ENCODE peak calls at places on chromosome 16, in four cellular contexts. J is suprapubic skin, E is ovary, M is tibial artery. F is an unnamed sample.

GRCh38 chr16:74767749-74768148 is 6.9 kb downstream of the FA2H start:
- DNase-seq in J (no peak), E (no peak), M (no peak), F (no peak)

GRCh38 chr16:2194852-2195315 is 1.5 kb downstream of the CASKIN1 start:
- DNase-seq in J (no peak), E (no peak), M (no peak), F (peak)

GRCh38 chr16:68629315-68629900 is 15.7 kb upstream of the CDH3 start:
- DNase-seq in J (no peak), E (no peak), M (no peak), F (no peak)

GRCh38 chr16:48194828-48195566 is 39.2 kb upstream of the ABCC12 start:
- DNase-seq in J (no peak), E (no peak), M (peak), F (no peak)

GRCh38 chr16:88118376-88118775 is 167.1 kb downstream of the BANP start:
- DNase-seq in J (no peak), E (no peak), M (no peak), F (no peak)

GRCh38 chr16:31568577-31569359 is 41.1 kb downstream of the AHSP start:
- DNase-seq in J (no peak), E (no peak), M (no peak), F (peak)

GRCh38 chr16:80723981-80724380 is 80.4 kb downstream of the CDYL2 start:
- DNase-seq in J (no peak), E (no peak), M (no peak), F (no peak)

GRCh38 chr16:26988186-26988585 is 78.5 kb upstream of the C16orf82 start:
- DNase-seq in J (no peak), E (no peak), M (no peak), F (no peak)

GRCh38 chr16:70696952-70697600 is 11.2 kb upstream of the MTSS2 start:
- DNase-seq in J (no peak), E (no peak), M (peak), F (no peak)

GRCh38 chr16:81483064-81483969 is 38.7 kb downstream of the CMIP start:
- DNase-seq in J (no peak), E (no peak), M (no peak), F (no peak)

GRCh38 chr16:6081320-6081976 is 983.9 kb upstream of the EEF2KMT start:
- DNase-seq in J (no peak), E (no peak), M (no peak), F (peak)

GRCh38 chr16:80526418-80527061 is 14.3 kb upstream of the DYNLRB2 start:
- DNase-seq in J (no peak), E (peak), M (no peak), F (peak)

GRCh38 chr16:47699090-47699489 is 238.0 kb downstream of the PHKB start:
- DNase-seq in J (no peak), E (no peak), M (no peak), F (no peak)

GRCh38 chr16:67411339-67411738 is 4.9 kb downstream of the ZDHHC1 start:
- DNase-seq in J (no peak), E (no peak), M (no peak), F (no peak)

GRCh38 chr16:3152273-3153076 is 17.6 kb downstream of the ZNF213 start:
- DNase-seq in J (peak), E (peak), M (peak), F (peak)

GRCh38 chr16:526181-527014 is 1.1 kb upstream of the CAPN15 start:
- DNase-seq in J (no peak), E (peak), M (peak), F (peak)

GRCh38 chr16:4639899-4640509 is 15.4 kb downstream of the MGRN1 start:
- DNase-seq in J (no peak), E (no peak), M (no peak), F (no peak)

GRCh38 chr16:28836761-28837064 is 9.4 kb downstream of the TUFM start:
- DNase-seq in J (no peak), E (no peak), M (no peak), F (no peak)

GRCh38 chr16:78142784-78143183 is 43.3 kb downstream of the WWOX start:
- DNase-seq in J (no peak), E (no peak), M (no peak), F (no peak)

GRCh38 chr16:27225536-27226360 is 22.4 kb downstream of the KDM8 start:
- DNase-seq in J (no peak), E (peak), M (no peak), F (no peak)

GRCh38 chr16:89793955-89794354 is 22.5 kb downstream of the FANCA start:
- DNase-seq in J (no peak), E (no peak), M (no peak), F (no peak)

GRCh38 chr16:30526137-30526822 is at the start of gene ZNF768:
- DNase-seq in J (peak), E (peak), M (no peak), F (peak)

GRCh38 chr16:50585331-50585776 is 37.2 kb downstream of the NKD1 start:
- DNase-seq in J (peak), E (peak), M (peak), F (peak)

GRCh38 chr16:67246081-67246944 is 968 bp downstream of the FHOD1 start:
- DNase-seq in J (peak), E (peak), M (peak), F (peak)

GRCh38 chr16:49463529-49463928 is 89.9 kb downstream of the C16orf78 start:
- DNase-seq in J (peak), E (no peak), M (peak), F (no peak)

GRCh38 chr16:85659805-85660511 is 28.8 kb downstream of the GINS2 start:
- DNase-seq in J (peak), E (peak), M (peak), F (peak)

GRCh38 chr16:867421-868385 is 67.2 kb upstream of the GNG13 start:
- DNase-seq in J (no peak), E (peak), M (no peak), F (no peak)

GRCh38 chr16:70717817-70718216 is 32.0 kb upstream of the MTSS2 start:
- DNase-seq in J (no peak), E (no peak), M (no peak), F (no peak)

GRCh38 chr16:66261826-66262225 is 104.7 kb upstream of the CDH5 start:
- DNase-seq in J (no peak), E (no peak), M (no peak), F (no peak)

GRCh38 chr16:85362443-85362842 is 250.2 kb upstream of the CIBAR2 start:
- DNase-seq in J (no peak), E (no peak), M (no peak), F (no peak)

GRCh38 chr16:86156155-86156554 is 257.2 kb downstream of the IRF8 start:
- DNase-seq in J (no peak), E (no peak), M (no peak), F (no peak)

GRCh38 chr16:1151424-1152122 is 1.3 kb upstream of the CACNA1H start:
- DNase-seq in J (no peak), E (peak), M (no peak), F (no peak)

GRCh38 chr16:4257646-4258556 is 14.9 kb downstream of the TFAP4 start:
- DNase-seq in J (no peak), E (peak), M (no peak), F (peak)

GRCh38 chr16:68737730-68738590 is 868 bp downstream of the CDH1 start:
- DNase-seq in J (no peak), E (peak), M (no peak), F (peak)

GRCh38 chr16:70789231-70789926 is 11.6 kb downstream of the VAC14 start:
- DNase-seq in J (no peak), E (peak), M (peak), F (peak)

GRCh38 chr16:75789237-75789636 is 62.9 kb upstream of the CPHXL start:
- DNase-seq in J (no peak), E (no peak), M (no peak), F (no peak)

GRCh38 chr16:10554569-10554968 is 25.8 kb downstream of the EMP2 start:
- DNase-seq in J (no peak), E (no peak), M (no peak), F (no peak)

GRCh38 chr16:10556240-10556639 is 24.2 kb downstream of the EMP2 start:
- DNase-seq in J (no peak), E (no peak), M (no peak), F (no peak)

GRCh38 chr16:10558305-10558704 is 22.1 kb downstream of the EMP2 start:
- DNase-seq in J (no peak), E (no peak), M (peak), F (no peak)

GRCh38 chr16:10558746-10559641 is 21.4 kb downstream of the EMP2 start:
- DNase-seq in J (peak), E (peak), M (peak), F (peak)

GRCh38 chr16:10557750-10558149 is 22.6 kb downstream of the EMP2 start:
- DNase-seq in J (no peak), E (no peak), M (no peak), F (no peak)
- H3K4me3 ChIP-seq in J (no peak), E (no peak), M (peak), F (no peak)

GRCh38 chr16:57611184-57611583 is 17.2 kb upstream of the ADGRG1 start:
- DNase-seq in J (no peak), E (no peak), M (no peak), F (no peak)
- TF ChIP-seq CTCF in J (no peak), E (no peak), M (no peak), F (no peak)

GRCh38 chr16:8674413-8675022 is at the start of gene ABAT:
- DNase-seq in J (peak), E (peak), M (peak), F (peak)

GRCh38 chr16:8676737-8677375 is 2.4 kb downstream of the ABAT start:
- DNase-seq in J (no peak), E (no peak), M (no peak), F (no peak)

GRCh38 chr16:8676160-8676547 is 1.7 kb downstream of the ABAT start:
- DNase-seq in J (no peak), E (no peak), M (no peak), F (no peak)

GRCh38 chr16:8673611-8674412 is 605 bp upstream of the ABAT start:
- DNase-seq in J (no peak), E (no peak), M (no peak), F (no peak)

DNA sequence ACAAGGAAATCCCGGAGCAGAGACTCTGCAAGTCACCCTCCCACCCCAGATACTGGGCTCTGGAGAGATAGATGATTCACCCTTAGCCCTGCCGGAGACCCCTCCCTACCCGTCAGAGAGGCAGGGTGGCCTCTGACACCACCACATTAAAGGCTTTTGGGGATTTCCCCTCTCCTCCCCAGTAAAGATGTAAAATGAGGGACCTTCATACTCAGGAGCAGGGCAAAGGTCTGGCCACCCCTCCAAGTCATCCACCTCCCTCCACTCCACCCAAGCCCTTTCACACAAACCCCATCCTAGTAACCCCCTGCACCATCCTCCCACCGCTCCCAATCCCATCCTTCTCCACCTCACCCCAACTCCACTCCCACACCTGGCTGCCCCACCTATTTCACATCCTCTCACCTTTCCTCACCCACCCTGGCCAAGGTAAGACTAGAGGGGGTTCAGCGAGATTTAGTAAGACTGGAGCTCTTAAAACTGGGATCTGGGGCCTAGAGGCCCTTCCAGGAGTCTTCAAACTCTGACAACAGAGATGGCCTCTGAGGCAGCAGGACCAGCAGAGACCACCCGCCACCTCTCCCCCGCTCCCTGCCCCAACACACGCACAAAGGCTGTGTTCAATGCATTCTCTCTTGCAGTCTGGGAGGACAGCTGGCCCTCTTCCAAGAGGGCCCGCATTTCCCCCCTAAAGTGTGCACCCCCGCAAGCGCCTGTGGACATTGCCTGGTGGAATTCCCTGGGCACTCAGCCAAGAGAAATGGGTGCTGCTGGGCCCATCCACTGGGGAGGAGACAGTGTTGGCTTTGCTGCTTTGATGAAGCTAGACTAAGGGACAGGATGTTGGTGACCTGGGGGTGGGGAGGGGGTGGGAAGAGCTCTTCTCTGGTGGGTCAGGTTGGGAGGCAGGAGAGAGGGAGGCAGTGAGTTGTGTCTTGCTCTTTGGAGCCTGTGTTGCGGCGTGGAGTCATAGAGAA is 1.1 kb downstream of the ABAT start:
- DNase-seq in J (no peak), E (peak), M (no peak), F (peak)
- H3K4me3 ChIP-seq in J (peak), E (no peak), M (peak), F (no peak)

GRCh38 chr16:84116720-84117481 is at the start of gene MBTPS1:
- DNase-seq in J (peak), E (peak), M (peak), F (peak)
- TF ChIP-seq CTCF in J (no peak), E (no peak), M (no peak), F (no peak)

DNA sequence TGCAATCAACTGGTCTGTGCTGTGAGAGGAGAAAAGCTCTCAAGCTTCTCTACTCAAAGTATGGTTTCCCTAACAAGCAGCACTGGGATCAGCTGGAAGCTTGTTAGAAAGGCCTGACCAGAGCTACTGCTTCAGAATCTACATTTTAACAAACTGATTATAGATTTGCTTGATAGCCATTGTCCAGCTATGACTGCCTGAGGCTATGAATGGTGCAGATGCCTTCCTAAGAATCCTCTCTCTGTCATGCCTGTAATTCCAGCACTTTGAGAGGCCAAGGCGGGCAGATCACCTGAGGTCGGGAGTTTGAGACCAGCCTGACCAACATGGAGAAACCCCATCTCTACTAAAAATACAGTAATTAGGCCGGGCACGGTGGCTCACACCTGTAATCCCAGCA is 28.6 kb downstream of the PKD1L3 start:
- DNase-seq in J (no peak), E (no peak), M (no peak), F (no peak)
- H3K4me3 ChIP-seq in J (no peak), E (no peak), M (no peak), F (no peak)

GRCh38 chr16:56032072-56032471 is 156.9 kb upstream of the CES5A start:
- DNase-seq in J (no peak), E (no peak), M (no peak), F (no peak)

DNA sequence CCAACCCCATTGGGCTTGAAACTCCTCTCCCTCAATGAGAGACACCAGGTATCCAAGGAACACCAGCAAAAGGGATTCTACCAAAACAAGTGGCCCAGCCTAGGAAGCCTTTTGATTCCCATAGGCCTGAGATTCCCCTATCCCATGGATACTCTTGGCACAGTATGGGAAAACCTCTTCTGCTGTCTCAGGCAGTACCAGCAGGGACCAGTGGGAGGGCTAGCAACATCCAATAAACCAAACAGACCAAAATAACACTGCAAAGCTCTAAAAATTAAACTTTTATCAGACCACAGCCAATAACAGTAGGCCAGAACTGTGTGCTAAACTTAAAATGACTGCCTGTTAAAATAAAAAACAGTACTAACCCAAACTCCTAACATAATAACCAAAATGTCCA is 153.9 kb upstream of the CES5A start:
- DNase-seq in J (no peak), E (no peak), M (no peak), F (no peak)
- TF ChIP-seq CTCF in J (no peak), E (no peak), M (no peak), F (no peak)

F was measured in testis.